ENCODE peak calls at places on chromosome 12, in six cellular contexts. One of them, this sample, is unnamed. For H3K36me3, the result is how much of the 10 kb centered on the place peaks cover.

GRCh38 chr12:68374315-68374982 is 42.3 kb upstream of the MDM1 start:
- DNase-seq in adipocyte: no peak
- DNase-seq in aorta: no peak
- DNase-seq in IMR-90: no peak
- DNase-seq in Caco-2: no peak
- DNase-seq in uterus: no peak
- DNase-seq in this sample: no peak

GRCh38 chr12:52207895-52208294 is 16.1 kb upstream of the KRT80 start:
- DNase-seq in adipocyte: no peak
- DNase-seq in aorta: peak
- DNase-seq in IMR-90: peak
- DNase-seq in Caco-2: no peak
- DNase-seq in uterus: no peak
- DNase-seq in this sample: no peak

GRCh38 chr12:106758349-106758951 is 16.0 kb upstream of the RIC8B start:
- DNase-seq in adipocyte: no peak
- DNase-seq in aorta: no peak
- DNase-seq in IMR-90: no peak
- DNase-seq in Caco-2: no peak
- DNase-seq in uterus: no peak
- DNase-seq in this sample: no peak

GRCh38 chr12:42854208-42854607 is 264.7 kb upstream of the PRICKLE1 start:
- DNase-seq in adipocyte: no peak
- DNase-seq in aorta: no peak
- DNase-seq in IMR-90: peak
- DNase-seq in Caco-2: no peak
- DNase-seq in uterus: no peak
- DNase-seq in this sample: no peak

GRCh38 chr12:76713130-76713529 is 50.8 kb upstream of the ZDHHC17 start:
- DNase-seq in adipocyte: no peak
- DNase-seq in aorta: no peak
- DNase-seq in IMR-90: no peak
- DNase-seq in Caco-2: no peak
- DNase-seq in uterus: no peak
- DNase-seq in this sample: peak

GRCh38 chr12:550473-551260 is 90.9 kb downstream of the B4GALNT3 start:
- DNase-seq in adipocyte: no peak
- DNase-seq in aorta: peak
- DNase-seq in IMR-90: no peak
- DNase-seq in Caco-2: no peak
- DNase-seq in uterus: no peak
- DNase-seq in this sample: no peak

GRCh38 chr12:64757778-64758177 is 1.4 kb downstream of the GNS start:
- DNase-seq in adipocyte: no peak
- DNase-seq in aorta: no peak
- DNase-seq in IMR-90: no peak
- DNase-seq in Caco-2: no peak
- DNase-seq in uterus: no peak
- DNase-seq in this sample: no peak

GRCh38 chr12:116916714-116917114 is 6.0 kb downstream of the FBXW8 start:
- DNase-seq in adipocyte: peak
- DNase-seq in aorta: no peak
- DNase-seq in IMR-90: peak
- DNase-seq in Caco-2: peak
- DNase-seq in uterus: no peak
- DNase-seq in this sample: peak

GRCh38 chr12:57243521-57244305 is 7.3 kb downstream of the STAC3 start:
- DNase-seq in adipocyte: peak
- DNase-seq in aorta: peak
- DNase-seq in IMR-90: peak
- DNase-seq in Caco-2: peak
- DNase-seq in uterus: peak
- DNase-seq in this sample: peak

GRCh38 chr12:114163766-114164165 is 197.6 kb upstream of the RBM19 start:
- DNase-seq in adipocyte: no peak
- DNase-seq in aorta: no peak
- DNase-seq in IMR-90: peak
- DNase-seq in Caco-2: no peak
- DNase-seq in uterus: no peak
- DNase-seq in this sample: peak

GRCh38 chr12:127108360-127109215 is 1158.4 kb upstream of the TMEM132C start:
- DNase-seq in adipocyte: peak
- DNase-seq in aorta: no peak
- DNase-seq in IMR-90: peak
- DNase-seq in Caco-2: peak
- DNase-seq in uterus: peak
- DNase-seq in this sample: peak

GRCh38 chr12:47778842-47779241 is 5.8 kb downstream of the SLC48A1 start:
- DNase-seq in adipocyte: no peak
- DNase-seq in aorta: peak
- DNase-seq in IMR-90: no peak
- DNase-seq in Caco-2: no peak
- DNase-seq in uterus: no peak
- DNase-seq in this sample: no peak

GRCh38 chr12:47779301-47779942 is 6.4 kb downstream of the SLC48A1 start:
- DNase-seq in adipocyte: peak
- DNase-seq in aorta: peak
- DNase-seq in IMR-90: peak
- DNase-seq in Caco-2: peak
- DNase-seq in uterus: peak
- DNase-seq in this sample: peak

GRCh38 chr12:47777741-47778558 is 4.9 kb downstream of the SLC48A1 start:
- DNase-seq in adipocyte: no peak
- DNase-seq in aorta: no peak
- DNase-seq in IMR-90: no peak
- DNase-seq in Caco-2: no peak
- DNase-seq in uterus: no peak
- DNase-seq in this sample: no peak

GRCh38 chr12:47781479-47782371 is 8.7 kb downstream of the SLC48A1 start:
- DNase-seq in adipocyte: no peak
- DNase-seq in aorta: no peak
- DNase-seq in IMR-90: no peak
- DNase-seq in Caco-2: no peak
- DNase-seq in uterus: no peak
- DNase-seq in this sample: no peak

GRCh38 chr12:47779943-47780504 is 7.0 kb downstream of the SLC48A1 start:
- DNase-seq in adipocyte: no peak
- DNase-seq in aorta: no peak
- DNase-seq in IMR-90: no peak
- DNase-seq in Caco-2: no peak
- DNase-seq in uterus: no peak
- DNase-seq in this sample: no peak
- H3K36me3 ChIP-seq in adipocyte: under half
- H3K36me3 ChIP-seq in aorta: under half
- H3K36me3 ChIP-seq in IMR-90: under half
- H3K36me3 ChIP-seq in Caco-2: under half
- H3K36me3 ChIP-seq in uterus: under half
- H3K36me3 ChIP-seq in this sample: under half

DNA sequence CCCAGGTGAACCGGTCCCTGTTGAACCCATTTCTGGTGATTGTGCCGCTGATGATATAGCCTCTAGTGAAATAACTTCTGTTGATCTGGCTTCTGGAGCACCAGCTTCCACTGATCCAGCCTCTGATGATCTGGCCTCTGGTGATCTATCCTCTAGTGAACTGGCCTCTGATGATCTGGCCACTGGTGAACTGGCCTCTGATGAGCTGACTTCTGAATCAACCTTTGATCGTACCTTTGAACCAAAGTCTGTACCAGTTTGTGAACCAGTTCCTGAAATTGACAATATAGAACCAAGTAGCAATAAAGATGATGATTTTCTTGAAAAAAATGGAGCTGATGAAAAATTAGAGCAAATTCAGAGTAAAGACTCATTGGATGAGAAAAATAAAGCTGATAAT is 59.1 kb downstream of the ATF7IP start:
- DNase-seq in adipocyte: no peak
- DNase-seq in aorta: no peak
- DNase-seq in IMR-90: no peak
- DNase-seq in Caco-2: no peak
- DNase-seq in uterus: no peak
- DNase-seq in this sample: no peak
- H3K36me3 ChIP-seq in adipocyte: half or more
- H3K36me3 ChIP-seq in aorta: under half
- H3K36me3 ChIP-seq in IMR-90: under half
- H3K36me3 ChIP-seq in Caco-2: under half
- H3K36me3 ChIP-seq in uterus: under half
- H3K36me3 ChIP-seq in this sample: under half

DNA sequence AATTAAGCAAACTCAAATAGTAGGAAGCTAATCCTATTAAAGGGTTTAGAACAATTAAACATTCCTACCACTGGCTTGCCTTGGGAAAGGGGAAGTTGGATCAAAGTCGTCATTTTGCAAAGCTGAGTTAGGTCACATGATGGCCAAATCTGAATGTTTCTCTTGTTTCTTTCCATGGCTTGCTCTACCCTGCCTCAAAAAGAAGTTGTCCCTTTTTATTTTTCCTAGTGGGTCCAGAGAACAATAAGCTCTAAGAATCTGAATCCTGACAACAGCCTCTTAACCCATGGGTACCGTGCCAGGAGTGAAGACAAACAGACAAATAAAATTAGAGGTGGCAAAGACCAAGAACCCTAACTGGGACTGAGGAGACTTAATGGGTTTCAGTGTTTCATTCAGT is 26.2 kb upstream of the NPFF start:
- DNase-seq in adipocyte: no peak
- DNase-seq in aorta: no peak
- DNase-seq in IMR-90: no peak
- DNase-seq in Caco-2: no peak
- DNase-seq in uterus: no peak
- DNase-seq in this sample: no peak
- H3K36me3 ChIP-seq in adipocyte: half or more
- H3K36me3 ChIP-seq in aorta: under half
- H3K36me3 ChIP-seq in IMR-90: under half
- H3K36me3 ChIP-seq in Caco-2: under half
- H3K36me3 ChIP-seq in uterus: under half
- H3K36me3 ChIP-seq in this sample: half or more

GRCh38 chr12:47795121-47795813 is 22.2 kb downstream of the SLC48A1 start:
- DNase-seq in adipocyte: no peak
- DNase-seq in aorta: no peak
- DNase-seq in IMR-90: no peak
- DNase-seq in Caco-2: no peak
- DNase-seq in uterus: no peak
- DNase-seq in this sample: no peak
- H3K36me3 ChIP-seq in adipocyte: half or more
- H3K36me3 ChIP-seq in aorta: under half
- H3K36me3 ChIP-seq in IMR-90: half or more
- H3K36me3 ChIP-seq in Caco-2: under half
- H3K36me3 ChIP-seq in uterus: under half
- H3K36me3 ChIP-seq in this sample: half or more

GRCh38 chr12:121423682-121424631 is 24.0 kb downstream of the RNF34 start:
- DNase-seq in adipocyte: peak
- DNase-seq in aorta: no peak
- DNase-seq in IMR-90: peak
- DNase-seq in Caco-2: no peak
- DNase-seq in uterus: no peak
- DNase-seq in this sample: no peak

GRCh38 chr12:121424632-121424992 is 24.7 kb downstream of the RNF34 start:
- DNase-seq in adipocyte: no peak
- DNase-seq in aorta: no peak
- DNase-seq in IMR-90: no peak
- DNase-seq in Caco-2: no peak
- DNase-seq in uterus: no peak
- DNase-seq in this sample: no peak

GRCh38 chr12:121430821-121431415 is 31.0 kb downstream of the RNF34 start:
- DNase-seq in adipocyte: no peak
- DNase-seq in aorta: no peak
- DNase-seq in IMR-90: no peak
- DNase-seq in Caco-2: no peak
- DNase-seq in uterus: no peak
- DNase-seq in this sample: no peak

GRCh38 chr12:121428883-121429282 is 29.0 kb downstream of the RNF34 start:
- DNase-seq in adipocyte: no peak
- DNase-seq in aorta: no peak
- DNase-seq in IMR-90: no peak
- DNase-seq in Caco-2: no peak
- DNase-seq in uterus: no peak
- DNase-seq in this sample: no peak

DNA sequence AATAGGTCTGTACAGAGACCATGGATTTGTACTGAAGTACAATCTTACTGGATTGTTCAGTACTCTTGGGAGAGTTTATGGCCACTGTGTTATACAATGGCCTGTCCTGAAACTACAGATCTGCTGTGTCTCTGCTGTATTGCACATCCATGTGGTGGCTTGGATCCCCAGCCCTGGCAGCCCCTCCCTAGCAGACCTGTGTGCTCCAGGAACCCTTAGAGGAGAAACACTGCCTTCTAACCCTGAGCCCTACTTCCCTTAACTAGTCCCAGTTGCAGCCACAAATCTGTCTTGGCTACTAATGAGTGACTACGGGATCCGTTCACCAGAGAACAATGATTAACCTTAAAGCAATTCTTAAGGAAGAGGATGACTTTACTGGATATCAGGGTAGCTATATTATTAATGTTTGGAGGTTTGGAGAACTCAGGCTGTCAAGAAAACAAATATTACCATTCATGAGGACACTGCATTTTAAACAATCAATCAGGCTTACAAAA is 27.7 kb downstream of the RNF34 start:
- DNase-seq in adipocyte: no peak
- DNase-seq in aorta: no peak
- DNase-seq in IMR-90: no peak
- DNase-seq in Caco-2: no peak
- DNase-seq in uterus: no peak
- DNase-seq in this sample: no peak
- H3K36me3 ChIP-seq in adipocyte: half or more
- H3K36me3 ChIP-seq in aorta: under half
- H3K36me3 ChIP-seq in IMR-90: half or more
- H3K36me3 ChIP-seq in Caco-2: under half
- H3K36me3 ChIP-seq in uterus: under half
- H3K36me3 ChIP-seq in this sample: half or more

DNA sequence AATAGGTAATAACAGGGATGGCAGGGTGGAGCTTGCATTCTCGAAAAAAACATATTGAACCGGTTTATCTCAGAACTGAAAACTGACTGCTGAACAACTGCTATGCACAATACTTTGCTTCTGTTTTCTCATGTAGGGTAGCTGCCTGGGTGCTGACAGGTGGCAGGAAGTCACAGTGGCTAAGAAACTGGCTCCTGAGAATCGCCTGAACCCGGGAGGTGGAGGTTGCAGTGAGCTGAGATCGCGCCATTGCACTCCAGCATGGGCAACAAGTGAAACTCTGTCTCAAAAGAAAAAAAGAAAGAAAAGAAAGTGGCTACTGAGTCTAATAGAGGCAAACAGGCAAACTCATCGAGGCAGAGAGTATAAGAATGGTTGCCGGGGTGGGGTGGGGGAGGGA is 113.1 kb downstream of the CCDC60 start:
- DNase-seq in adipocyte: no peak
- DNase-seq in aorta: no peak
- DNase-seq in IMR-90: no peak
- DNase-seq in Caco-2: no peak
- DNase-seq in uterus: no peak
- DNase-seq in this sample: no peak
- H3K36me3 ChIP-seq in adipocyte: under half
- H3K36me3 ChIP-seq in aorta: under half
- H3K36me3 ChIP-seq in IMR-90: under half
- H3K36me3 ChIP-seq in Caco-2: under half
- H3K36me3 ChIP-seq in uterus: under half
- H3K36me3 ChIP-seq in this sample: under half

This sample was measured in brain microvascular endothelial cell.